ENCODE peak calls at places on chromosomes 1 and 21, in ten cellular contexts. N is DND-41, M is HCT116, L is PC-9, Z is MM.1S, H is H1, U is fibroblast of lung, K is GM23248, Y is mammary epithelial cell, X is HepG2. R is an unnamed sample. For H3K4me1, the result is how much of the 10 kb centered on the place peaks cover.

GRCh38 chr1:66316464-66317155 is 217.3 kb upstream of the SGIP1 start:
- DNase-seq in Y (no peak), U (no peak), X (no peak), H (no peak), N (no peak), M (no peak), Z (no peak), L (no peak), K (peak), R (no peak)

GRCh38 chr21:45611296-45611695 is 32.2 kb upstream of the PCBP3 start:
- DNase-seq in X (no peak), K (no peak), Z (no peak), M (no peak), N (no peak), L (no peak), U (no peak), H (no peak), Y (no peak), R (no peak)

GRCh38 chr1:85283475-85284199 is 7.2 kb upstream of the BCL10 start:
- DNase-seq in L (no peak), U (no peak), X (peak), N (no peak), K (no peak), Z (no peak), M (no peak), H (no peak), Y (no peak), R (peak)

GRCh38 chr1:184773762-184774320 is 19.2 kb upstream of the EDEM3 start:
- DNase-seq in L (no peak), N (no peak), Z (no peak), M (no peak), H (no peak), K (no peak), Y (no peak), U (no peak), X (no peak), R (no peak)

GRCh38 chr1:54540891-54541290 is 7.1 kb upstream of the ACOT11 start:
- DNase-seq in L (no peak), M (no peak), K (no peak), Y (no peak), Z (no peak), X (no peak), N (no peak), H (no peak), U (no peak), R (no peak)

GRCh38 chr1:36879613-36880012 is 154.7 kb downstream of the GRIK3 start:
- DNase-seq in Z (no peak), N (no peak), L (no peak), K (no peak), H (peak), X (no peak), M (no peak), U (no peak), Y (no peak), R (no peak)

GRCh38 chr1:228141082-228141870 is 1.2 kb downstream of the GUK1 start:
- DNase-seq in Y (peak), L (peak), H (no peak), Z (peak), M (no peak), N (peak), X (no peak), U (peak), K (peak), R (no peak)

GRCh38 chr1:52127181-52128175 is 14.4 kb upstream of the ZFYVE9 start:
- DNase-seq in N (peak), Y (peak), M (peak), H (no peak), Z (peak), X (peak), L (peak), U (peak), K (peak), R (peak)

GRCh38 chr1:183277821-183278735 is 92.0 kb downstream of the LAMC2 start:
- DNase-seq in N (no peak), U (peak), H (no peak), L (no peak), M (no peak), Y (peak), X (no peak), Z (no peak), K (peak), R (no peak)

GRCh38 chr21:45287438-45288391 is at the start of gene POFUT2:
- DNase-seq in Y (peak), M (peak), N (peak), Z (peak), U (peak), H (peak), L (peak), X (peak), K (peak), R (peak)

GRCh38 chr1:214328770-214329455 is 48.0 kb downstream of the SMYD2 start:
- DNase-seq in M (peak), N (peak), H (peak), Y (peak), X (peak), U (peak), K (peak), L (peak), Z (peak), R (peak)

GRCh38 chr1:15246960-15247614 is at the start of gene FHAD1:
- DNase-seq in X (no peak), L (peak), N (no peak), U (peak), H (peak), K (peak), Z (peak), Y (peak), M (peak), R (peak)

GRCh38 chr1:56081151-56081550 is 498.2 kb downstream of the PLPP3 start:
- DNase-seq in U (peak), M (no peak), H (no peak), L (no peak), K (peak), Y (no peak), Z (no peak), N (no peak), X (no peak), R (no peak)

GRCh38 chr1:67604778-67605177 is 80.2 kb upstream of the GADD45A start:
- DNase-seq in K (no peak), N (no peak), X (no peak), Y (no peak), M (no peak), L (no peak), Z (no peak), H (no peak), U (no peak), R (no peak)

GRCh38 chr1:172699111-172699510 is 40.2 kb downstream of the FASLG start:
- DNase-seq in U (peak), Z (peak), X (no peak), Y (peak), N (peak), M (no peak), H (no peak), L (peak), K (peak), R (no peak)

GRCh38 chr21:36591326-36591970 is 107.5 kb upstream of the SIM2 start:
- DNase-seq in N (no peak), M (no peak), Z (no peak), L (no peak), U (no peak), X (no peak), K (no peak), Y (no peak), H (no peak), R (no peak)

GRCh38 chr1:173410133-173410793 is 66.9 kb upstream of the PRDX6 start:
- DNase-seq in N (peak), X (no peak), M (no peak), U (peak), Y (no peak), L (no peak), H (no peak), K (peak), Z (no peak), R (no peak)

GRCh38 chr1:174998569-174999215 is 1.1 kb upstream of the CACYBP start:
- DNase-seq in M (peak), N (peak), X (peak), H (no peak), K (peak), U (peak), Z (peak), Y (peak), L (peak), R (peak)

GRCh38 chr1:155070721-155071556 is 7.4 kb downstream of the EFNA4 start:
- DNase-seq in Y (no peak), Z (peak), N (no peak), U (peak), M (no peak), H (peak), L (peak), X (peak), K (peak), R (peak)

GRCh38 chr1:23424171-23424959 is at the start of gene TCEA3:
- DNase-seq in K (peak), M (no peak), H (peak), U (no peak), X (peak), N (no peak), Y (no peak), Z (no peak), L (no peak), R (peak)

GRCh38 chr1:149846042-149846441 is 53.3 kb upstream of the BOLA1 start:
- DNase-seq in L (no peak), Y (no peak), K (no peak), N (no peak), U (no peak), H (no peak), M (no peak), Z (peak), X (no peak), R (no peak)

GRCh38 chr1:209659909-209660308 is 7.7 kb upstream of the LAMB3 start:
- DNase-seq in Y (peak), U (no peak), N (no peak), Z (no peak), M (no peak), H (no peak), L (no peak), K (no peak), X (no peak), R (no peak)

GRCh38 chr1:244813327-244813726 is 22.1 kb upstream of the COX20 start:
- DNase-seq in H (no peak), N (no peak), Y (no peak), M (no peak), K (no peak), X (no peak), Z (no peak), U (no peak), L (no peak), R (no peak)

GRCh38 chr1:244820131-244820530 is 15.3 kb upstream of the COX20 start:
- DNase-seq in N (no peak), H (peak), K (no peak), M (no peak), U (peak), Z (no peak), L (peak), X (no peak), Y (no peak), R (no peak)

GRCh38 chr1:244810221-244810620 is 25.2 kb upstream of the COX20 start:
- DNase-seq in N (no peak), Z (no peak), K (no peak), U (no peak), X (no peak), H (no peak), L (no peak), Y (no peak), M (no peak), R (no peak)

GRCh38 chr1:244817415-244817894 is 18.0 kb upstream of the COX20 start:
- DNase-seq in U (no peak), X (peak), N (no peak), H (no peak), Z (no peak), L (no peak), M (no peak), K (no peak), Y (no peak), R (no peak)

GRCh38 chr1:244815600-244816099 is 19.8 kb upstream of the COX20 start:
- DNase-seq in U (peak), Z (no peak), L (no peak), N (no peak), M (no peak), Y (no peak), H (no peak), K (no peak), X (no peak), R (peak)
- TF ChIP-seq EZH2 in U (no peak), Z (no peak), L (no peak), N (no peak), M (no peak), Y (no peak), H (no peak), K (no peak), X (no peak), R (no peak)

GRCh38 chr1:61271412-61271789 is 189.0 kb downstream of the NFIA start:
- DNase-seq in Z (no peak), M (no peak), H (no peak), U (no peak), X (no peak), K (no peak), Y (no peak), L (no peak), N (no peak), R (no peak)

GRCh38 chr1:61270107-61270506 is 187.7 kb downstream of the NFIA start:
- DNase-seq in U (no peak), Y (no peak), K (no peak), X (no peak), N (no peak), H (no peak), M (no peak), Z (no peak), L (no peak), R (no peak)

GRCh38 chr1:61268546-61269243 is 186.3 kb downstream of the NFIA start:
- DNase-seq in H (no peak), K (no peak), M (no peak), L (no peak), Z (no peak), Y (no peak), N (no peak), U (no peak), X (no peak), R (no peak)

GRCh38 chr1:61269648-61270047 is 187.3 kb downstream of the NFIA start:
- DNase-seq in H (no peak), N (no peak), U (no peak), M (no peak), K (no peak), X (no peak), L (no peak), Y (no peak), Z (no peak), R (no peak)

GRCh38 chr1:61270761-61271411 is 188.5 kb downstream of the NFIA start:
- DNase-seq in M (no peak), U (peak), Z (no peak), H (no peak), X (peak), N (no peak), K (no peak), Y (no peak), L (no peak), R (no peak)
- H3K4me2 ChIP-seq in M (no peak), U (no peak), Z (no peak), H (no peak), X (peak), N (no peak), K (no peak), Y (no peak), L (no peak), R (no peak)

GRCh38 chr1:44635439-44635838 is 38.8 kb downstream of the TMEM53 start:
- DNase-seq in X (no peak), K (no peak), L (no peak), Z (no peak), N (no peak), U (no peak), M (no peak), Y (no peak), H (no peak), R (no peak)
- H3K4me1 ChIP-seq in X (under half), K (under half), L (under half), Z (under half), N (under half), U (under half), M (under half), Y (under half), H (under half), R (under half)

DNA sequence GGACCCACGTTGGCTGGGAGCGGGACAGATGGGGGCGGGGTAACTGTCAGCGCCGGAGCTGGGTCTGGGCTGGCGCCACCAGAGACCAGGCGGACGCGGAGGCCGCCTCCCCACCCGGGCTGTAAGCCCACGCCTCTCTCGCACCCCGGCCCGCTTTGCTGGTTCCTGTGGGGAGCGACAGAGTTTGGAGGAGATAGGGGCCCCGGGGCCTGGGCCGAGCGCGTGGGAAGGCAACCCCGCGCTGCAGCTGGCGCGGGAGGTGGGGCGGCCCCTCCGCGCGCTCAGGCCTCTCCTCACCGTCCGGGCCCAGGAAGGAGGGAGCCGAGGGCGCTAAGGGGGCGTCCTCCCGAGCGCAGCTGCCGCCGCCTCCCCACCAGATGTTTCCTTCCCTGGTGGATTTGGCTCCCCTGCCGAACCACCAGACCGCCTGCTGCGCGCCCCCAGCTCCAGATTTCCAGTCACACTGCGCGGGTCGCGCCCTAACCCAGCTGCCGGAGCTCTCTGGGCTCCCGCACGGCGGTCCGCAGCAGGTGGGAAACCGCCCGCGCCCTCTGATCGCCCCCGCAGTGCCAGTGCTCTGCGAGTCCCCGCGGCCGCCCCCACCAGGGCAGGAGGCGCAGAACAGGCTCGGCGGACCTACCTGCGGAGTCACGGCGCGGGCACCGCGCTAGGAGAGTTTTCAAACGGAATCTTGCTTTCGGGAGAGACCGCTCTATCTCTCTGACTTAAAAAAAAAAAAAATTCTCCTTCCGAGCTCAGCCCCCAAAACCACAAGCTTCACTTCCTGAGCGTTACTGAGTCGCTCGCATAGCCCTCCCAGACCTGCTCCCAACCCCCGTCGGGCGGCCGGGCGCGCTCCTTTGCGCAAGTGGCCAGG is 1.1 kb downstream of the GFI1 start:
- DNase-seq in N (peak), Z (peak), M (peak), H (peak), X (peak), K (peak), L (peak), U (no peak), Y (peak), R (peak)
- TF ChIP-seq EZH2 in N (no peak), Z (no peak), M (no peak), H (peak), X (no peak), K (peak), L (peak), U (no peak), Y (no peak), R (peak)

GRCh38 chr1:156616463-156616862 is 2.8 kb upstream of the HAPLN2 start:
- DNase-seq in Y (no peak), K (peak), U (peak), L (no peak), N (no peak), H (no peak), M (no peak), Z (no peak), X (peak), R (no peak)

GRCh38 chr1:156618853-156619581 is at the start of gene HAPLN2:
- DNase-seq in N (peak), K (peak), X (peak), H (peak), M (no peak), L (no peak), Z (no peak), Y (no peak), U (no peak), R (peak)

GRCh38 chr1:156622581-156623297 is 3.5 kb downstream of the HAPLN2 start:
- DNase-seq in H (no peak), N (no peak), K (no peak), Z (no peak), U (no peak), Y (no peak), X (no peak), M (no peak), L (no peak), R (no peak)

GRCh38 chr1:156615946-156616345 is 3.3 kb upstream of the HAPLN2 start:
- DNase-seq in X (no peak), Z (no peak), Y (no peak), N (no peak), K (no peak), L (no peak), U (no peak), H (no peak), M (no peak), R (no peak)

GRCh38 chr1:156619582-156619955 is 354 bp downstream of the HAPLN2 start:
- DNase-seq in U (no peak), L (no peak), Y (no peak), N (no peak), M (no peak), Z (no peak), X (no peak), K (no peak), H (no peak), R (no peak)
- H3K4me2 ChIP-seq in U (no peak), L (no peak), Y (no peak), N (no peak), M (no peak), Z (no peak), X (no peak), K (no peak), H (peak), R (no peak)

GRCh38 chr21:34129039-34129891 is 55.9 kb downstream of the MRPS6 start:
- DNase-seq in U (peak), N (peak), K (peak), Y (peak), L (no peak), X (no peak), H (peak), M (no peak), Z (no peak), R (peak)
- H3K4me1 ChIP-seq in U (under half), N (under half), K (under half), Y (under half), L (under half), X (under half), H (under half), M (under half), Z (under half), R (half or more)

DNA sequence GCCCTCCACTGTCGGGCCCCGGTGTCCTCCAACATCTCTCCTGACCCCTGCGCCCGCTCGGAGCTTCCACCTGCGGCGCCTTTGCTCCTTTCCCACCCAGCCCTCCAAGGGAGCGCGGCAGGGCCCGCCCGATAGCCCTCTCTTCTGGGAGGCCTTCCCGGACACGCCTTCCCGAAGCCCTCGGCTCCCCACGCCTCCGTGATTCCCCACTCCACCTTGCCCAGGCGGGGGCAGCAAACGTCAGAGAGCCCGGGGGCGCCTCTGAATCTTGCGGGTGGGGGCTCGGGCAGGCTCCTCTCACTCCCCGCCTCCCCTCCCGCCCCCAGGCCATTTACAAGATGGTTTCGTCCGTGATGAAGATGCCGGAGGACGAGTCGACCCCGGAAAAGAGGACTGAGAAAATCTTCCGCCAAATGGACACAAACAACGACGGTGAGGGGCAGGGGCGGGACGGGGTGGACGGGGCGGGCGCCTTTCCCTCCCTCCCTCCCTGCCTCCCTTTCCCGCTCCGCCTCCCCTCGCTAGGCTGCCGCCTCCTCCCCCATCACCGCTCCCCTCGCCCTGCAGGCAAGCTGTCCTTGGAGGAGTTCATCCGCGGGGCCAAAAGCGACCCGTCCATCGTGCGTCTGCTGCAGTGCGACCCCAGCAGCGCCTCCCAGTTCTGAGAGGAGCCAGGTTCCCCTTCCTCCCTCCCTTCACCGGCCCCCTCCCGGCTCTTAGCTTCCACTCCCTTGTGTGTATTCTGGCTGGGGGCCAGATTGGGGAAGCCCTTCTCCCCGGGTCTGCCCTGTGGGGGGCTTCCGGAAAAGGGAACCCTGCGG is 7.1 kb downstream of the HPCA start:
- DNase-seq in H (peak), X (no peak), K (peak), U (peak), M (no peak), L (no peak), Y (no peak), N (no peak), Z (no peak), R (peak)
- TF ChIP-seq EZH2 in H (no peak), X (no peak), K (no peak), U (no peak), M (no peak), L (no peak), Y (no peak), N (no peak), Z (no peak), R (no peak)

GRCh38 chr1:225861834-225862580 is 20.2 kb downstream of the TMEM63A start:
- DNase-seq in L (no peak), N (no peak), X (no peak), K (no peak), Z (no peak), U (no peak), M (no peak), Y (no peak), H (no peak), R (no peak)
- H3K4me2 ChIP-seq in L (no peak), N (no peak), X (no peak), K (no peak), Z (no peak), U (no peak), M (no peak), Y (no peak), H (no peak), R (no peak)

GRCh38 chr1:42319871-42320484 is 15.1 kb downstream of the FOXJ3 start:
- DNase-seq in L (no peak), N (peak), M (no peak), Z (no peak), X (peak), K (no peak), H (no peak), Y (no peak), U (no peak), R (no peak)
- H3K4me1 ChIP-seq in L (under half), N (under half), M (under half), Z (under half), X (half or more), K (under half), H (under half), Y (under half), U (under half), R (under half)